ENCODE peak calls at places on chromosomes 12 and 14, in five cellular contexts. One of them, this sample, is unnamed. For H3K4me1, the result is how much of the 10 kb centered on the place peaks cover.

GRCh38 chr12:47095446-47096236 is 15.9 kb upstream of the AMIGO2 start:
- DNase-seq in K562: no peak
- DNase-seq in stomach: no peak
- DNase-seq in A549: no peak
- DNase-seq in IMR-90: peak
- DNase-seq in this sample: no peak

GRCh38 chr14:56422703-56423213 is 156.8 kb upstream of the TMEM260 start:
- DNase-seq in K562: no peak
- DNase-seq in stomach: peak
- DNase-seq in A549: peak
- DNase-seq in IMR-90: peak
- DNase-seq in this sample: peak

GRCh38 chr14:77158175-77158908 is 16.8 kb upstream of the ZDHHC22 start:
- DNase-seq in K562: peak
- DNase-seq in stomach: no peak
- DNase-seq in A549: no peak
- DNase-seq in IMR-90: peak
- DNase-seq in this sample: peak

GRCh38 chr12:4579305-4580097 is 17.5 kb downstream of the DYRK4 start:
- DNase-seq in K562: peak
- DNase-seq in stomach: no peak
- DNase-seq in A549: peak
- DNase-seq in IMR-90: peak
- DNase-seq in this sample: no peak

GRCh38 chr14:91419044-91419397 is 1.4 kb upstream of the CCDC88C start:
- DNase-seq in K562: no peak
- DNase-seq in stomach: peak
- DNase-seq in A549: no peak
- DNase-seq in IMR-90: no peak
- DNase-seq in this sample: no peak

GRCh38 chr12:104643921-104644669 is 187.3 kb downstream of the CHST11 start:
- DNase-seq in K562: no peak
- DNase-seq in stomach: peak
- DNase-seq in A549: no peak
- DNase-seq in IMR-90: no peak
- DNase-seq in this sample: peak

GRCh38 chr14:104865069-104865630 is at the start of gene CEP170B:
- DNase-seq in K562: peak
- DNase-seq in stomach: peak
- DNase-seq in A549: peak
- DNase-seq in IMR-90: peak
- DNase-seq in this sample: peak

GRCh38 chr12:75011120-75011519 is 198.5 kb downstream of the KCNC2 start:
- DNase-seq in K562: no peak
- DNase-seq in stomach: no peak
- DNase-seq in A549: no peak
- DNase-seq in IMR-90: no peak
- DNase-seq in this sample: no peak

GRCh38 chr12:52436000-52436827 is 2.0 kb upstream of the KRT75 start:
- DNase-seq in K562: no peak
- DNase-seq in stomach: no peak
- DNase-seq in A549: no peak
- DNase-seq in IMR-90: peak
- DNase-seq in this sample: no peak

GRCh38 chr12:57810450-57810849 is 8.1 kb downstream of the AVIL start:
- DNase-seq in K562: peak
- DNase-seq in stomach: no peak
- DNase-seq in A549: no peak
- DNase-seq in IMR-90: peak
- DNase-seq in this sample: no peak

GRCh38 chr14:76514599-76514998 is 138.7 kb downstream of the ESRRB start:
- DNase-seq in K562: peak
- DNase-seq in stomach: no peak
- DNase-seq in A549: peak
- DNase-seq in IMR-90: peak
- DNase-seq in this sample: peak

GRCh38 chr14:96666088-96666487 is 131.1 kb upstream of the VRK1 start:
- DNase-seq in K562: no peak
- DNase-seq in stomach: no peak
- DNase-seq in A549: no peak
- DNase-seq in IMR-90: no peak
- DNase-seq in this sample: no peak

GRCh38 chr12:60169904-60170303 is 574.1 kb downstream of the SLC16A7 start:
- DNase-seq in K562: no peak
- DNase-seq in stomach: no peak
- DNase-seq in A549: no peak
- DNase-seq in IMR-90: peak
- DNase-seq in this sample: no peak

GRCh38 chr12:45669093-45669492 is 60.4 kb upstream of the ARID2 start:
- DNase-seq in K562: no peak
- DNase-seq in stomach: no peak
- DNase-seq in A549: no peak
- DNase-seq in IMR-90: peak
- DNase-seq in this sample: no peak

GRCh38 chr12:26787125-26787495 is 45.9 kb downstream of the ITPR2 start:
- DNase-seq in K562: no peak
- DNase-seq in stomach: no peak
- DNase-seq in A549: no peak
- DNase-seq in IMR-90: peak
- DNase-seq in this sample: no peak
- H3K27ac ChIP-seq in K562: no peak
- H3K27ac ChIP-seq in stomach: peak
- H3K27ac ChIP-seq in A549: no peak
- H3K27ac ChIP-seq in IMR-90: no peak
- H3K27ac ChIP-seq in this sample: no peak

DNA sequence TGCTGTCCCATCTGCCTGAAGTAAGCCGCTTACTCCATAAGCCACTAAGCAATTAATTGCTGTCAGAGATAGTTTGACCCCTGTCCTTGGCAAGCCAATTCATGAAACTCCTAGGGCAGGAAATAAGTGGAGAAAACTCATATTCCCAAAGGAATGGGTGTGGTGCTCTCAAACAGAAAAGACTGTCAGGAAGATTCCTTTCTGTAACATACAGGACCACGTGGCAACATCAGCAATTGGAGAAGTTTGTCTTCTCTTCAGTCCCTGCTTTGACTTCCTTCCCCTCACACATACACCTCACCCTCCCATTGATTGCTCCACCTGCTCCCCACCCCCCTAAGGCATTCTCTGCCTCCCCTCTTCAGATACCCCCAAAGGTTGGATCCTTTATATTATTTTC is 36.2 kb upstream of the MDM1 start:
- DNase-seq in K562: no peak
- DNase-seq in stomach: no peak
- DNase-seq in A549: no peak
- DNase-seq in IMR-90: no peak
- DNase-seq in this sample: no peak
- H3K4me1 ChIP-seq in K562: half or more
- H3K4me1 ChIP-seq in stomach: under half
- H3K4me1 ChIP-seq in A549: under half
- H3K4me1 ChIP-seq in IMR-90: under half
- H3K4me1 ChIP-seq in this sample: under half

GRCh38 chr14:92951912-92952471 is 29.0 kb downstream of the CHGA start:
- DNase-seq in K562: peak
- DNase-seq in stomach: peak
- DNase-seq in A549: peak
- DNase-seq in IMR-90: peak
- DNase-seq in this sample: peak

GRCh38 chr14:92950773-92951172 is 27.8 kb downstream of the CHGA start:
- DNase-seq in K562: no peak
- DNase-seq in stomach: no peak
- DNase-seq in A549: no peak
- DNase-seq in IMR-90: no peak
- DNase-seq in this sample: no peak

GRCh38 chr14:92951261-92951660 is 28.3 kb downstream of the CHGA start:
- DNase-seq in K562: no peak
- DNase-seq in stomach: no peak
- DNase-seq in A549: no peak
- DNase-seq in IMR-90: no peak
- DNase-seq in this sample: no peak

GRCh38 chr14:92953526-92953925 is 30.6 kb downstream of the CHGA start:
- DNase-seq in K562: no peak
- DNase-seq in stomach: no peak
- DNase-seq in A549: no peak
- DNase-seq in IMR-90: no peak
- DNase-seq in this sample: peak

GRCh38 chr14:92952497-92953298 is 29.7 kb downstream of the CHGA start:
- DNase-seq in K562: no peak
- DNase-seq in stomach: no peak
- DNase-seq in A549: no peak
- DNase-seq in IMR-90: no peak
- DNase-seq in this sample: no peak
- H3K27ac ChIP-seq in K562: no peak
- H3K27ac ChIP-seq in stomach: no peak
- H3K27ac ChIP-seq in A549: peak
- H3K27ac ChIP-seq in IMR-90: no peak
- H3K27ac ChIP-seq in this sample: peak

DNA sequence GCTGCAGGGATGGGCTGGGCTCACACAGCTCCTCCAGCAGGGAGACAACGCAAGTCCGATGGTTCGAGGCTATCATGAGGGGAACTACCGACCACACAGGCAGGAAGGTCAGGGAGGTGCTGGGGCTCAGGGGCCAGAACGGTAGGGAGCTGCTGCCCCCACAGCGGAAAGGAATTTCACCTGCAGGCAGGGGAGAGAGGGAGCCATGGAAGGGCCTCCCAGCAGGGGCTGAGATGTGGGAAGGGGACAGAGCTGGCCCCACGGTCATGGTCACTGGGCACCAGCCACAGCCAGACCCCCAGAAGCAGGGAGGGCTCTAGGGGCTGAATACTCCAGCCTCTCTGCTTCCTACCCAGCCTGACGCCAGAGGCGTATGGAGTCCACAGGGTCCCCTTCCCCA is 103.1 kb downstream of the SCARB1 start:
- DNase-seq in K562: no peak
- DNase-seq in stomach: no peak
- DNase-seq in A549: no peak
- DNase-seq in IMR-90: no peak
- DNase-seq in this sample: no peak
- H3K4me1 ChIP-seq in K562: under half
- H3K4me1 ChIP-seq in stomach: under half
- H3K4me1 ChIP-seq in A549: under half
- H3K4me1 ChIP-seq in IMR-90: under half
- H3K4me1 ChIP-seq in this sample: under half